ENCODE peak calls at places on chromosomes 2 and 18, in ten cellular contexts. W is amniotic stem cell; D is glomerular endothelial cell; E is AG09319; M is brain microvascular endothelial cell; C is Right ventricle myocardium superior; G is KG1; T is activated naive CD8-positive, alpha-beta T cell treated with anti-CD3 and anti-CD28 coated beads, Interleukin-2, amount 50 U/mL, for 24 hours; L is cerebellum; B is GM06990. Y is an unnamed sample.
A peak's percentile ranks its signal among the peaks of the same experiment; 100 is the strongest.

GRCh38 chr18:62033756-62034155 is 140.9 kb upstream of the RNF152 start:
- DNase-seq in T (no peak), G (no peak), D (no peak), B (no peak), L (no peak), W (no peak), M (no peak), C (no peak), E (no peak), Y (no peak)

GRCh38 chr18:37553633-37554398 is 11.8 kb downstream of the CELF4 start:
- DNase-seq in B (no peak), D (no peak), G (no peak), L (no peak), E (no peak), C (no peak), W (no peak), T (no peak), M (no peak), Y (no peak)

GRCh38 chr2:226618875-226619605 is 180.6 kb downstream of the IRS1 start:
- DNase-seq in L (no peak), C (no peak), T (no peak), M (no peak), D (no peak), G (no peak), W (no peak), E (peak; percentile 60), B (no peak), Y (no peak)

GRCh38 chr2:196274387-196274809 is 103.0 kb upstream of the STK17B start:
- DNase-seq in E (no peak), G (no peak), L (peak; percentile 35), M (peak; percentile 63), W (peak; percentile 32), C (no peak), T (no peak), B (peak; percentile 41), D (no peak), Y (no peak)

GRCh38 chr2:75276093-75277055 is 77.1 kb upstream of the TACR1 start:
- DNase-seq in E (no peak), D (no peak), T (no peak), G (no peak), M (peak; percentile 34), B (no peak), W (peak; percentile 0), L (no peak), C (no peak), Y (no peak)

GRCh38 chr2:42238644-42239288 is 69.6 kb downstream of the EML4 start:
- DNase-seq in L (no peak), M (no peak), T (peak; percentile 40), C (no peak), G (no peak), E (no peak), B (peak; percentile 8), W (no peak), D (no peak), Y (no peak)

GRCh38 chr18:50190236-50190635 is 4.7 kb downstream of the MYO5B start:
- DNase-seq in T (no peak), W (no peak), B (no peak), L (no peak), D (no peak), M (peak; percentile 2), G (no peak), C (no peak), E (no peak), Y (no peak)

GRCh38 chr2:14297340-14297739 is 335.2 kb upstream of the LRATD1 start:
- DNase-seq in W (no peak), T (no peak), D (no peak), C (no peak), G (no peak), L (no peak), B (no peak), M (no peak), E (no peak), Y (no peak)

GRCh38 chr2:43323810-43324588 is 97.6 kb upstream of the ZFP36L2 start:
- DNase-seq in L (no peak), C (peak; percentile 83), D (no peak), W (no peak), M (no peak), B (no peak), T (no peak), G (no peak), E (no peak), Y (no peak)

GRCh38 chr2:101560780-101561315 is 85.9 kb upstream of the RFX8 start:
- DNase-seq in L (no peak), B (no peak), D (no peak), W (no peak), G (peak; percentile 53), M (no peak), T (no peak), C (no peak), E (no peak), Y (no peak)

GRCh38 chr2:457792-458430 is 170.0 kb upstream of the ALKAL2 start:
- DNase-seq in G (no peak), C (no peak), W (no peak), D (no peak), L (peak; percentile 56), T (no peak), M (no peak), E (no peak), B (no peak), Y (no peak)

GRCh38 chr2:40281021-40281940 is 170.6 kb downstream of the SLC8A1 start:
- DNase-seq in G (no peak), B (peak; percentile 34), T (no peak), W (peak; percentile 47), D (no peak), L (no peak), E (peak; percentile 41), C (no peak), M (peak; percentile 76), Y (no peak)

GRCh38 chr2:217105733-217106649 is 246.1 kb upstream of the TNP1 start:
- DNase-seq in W (peak; percentile 85), T (no peak), C (no peak), B (no peak), L (no peak), E (peak; percentile 90), G (no peak), D (peak; percentile 56), M (peak; percentile 88), Y (no peak)

GRCh38 chr2:70089220-70089945 is 2.1 kb downstream of the PCBP1 start:
- DNase-seq in E (no peak), B (peak; percentile 47), G (no peak), C (no peak), T (peak; percentile 57), W (no peak), D (no peak), M (no peak), L (no peak), Y (no peak)

GRCh38 chr2:217270089-217270800 is 410.4 kb upstream of the TNP1 start:
- DNase-seq in C (no peak), G (no peak), W (no peak), B (no peak), M (no peak), D (no peak), T (no peak), L (no peak), E (no peak), Y (no peak)

GRCh38 chr2:189952536-189953109 is 109.9 kb downstream of the MSTN start:
- DNase-seq in G (no peak), C (no peak), B (peak; percentile 70), D (no peak), E (no peak), W (no peak), T (no peak), L (no peak), M (no peak), Y (no peak)

GRCh38 chr2:192288290-192288689 is 93.6 kb upstream of the TMEFF2 start:
- DNase-seq in D (no peak), C (no peak), E (no peak), T (no peak), G (no peak), B (no peak), W (no peak), M (no peak), L (no peak), Y (no peak)

GRCh38 chr2:97870396-97870843 is 125.3 kb downstream of the TMEM131 start:
- DNase-seq in D (no peak), M (peak; percentile 86), W (peak; percentile 67), E (peak; percentile 83), C (no peak), B (peak; percentile 55), T (peak; percentile 39), G (peak; percentile 43), L (no peak), Y (no peak)

GRCh38 chr2:24315669-24316068 is 44.7 kb downstream of the ITSN2 start:
- DNase-seq in T (no peak), L (no peak), M (no peak), C (no peak), B (peak; percentile 68), W (no peak), E (no peak), G (no peak), D (no peak), Y (no peak)

GRCh38 chr18:7272268-7273049 is 41.6 kb downstream of the LRRC30 start:
- DNase-seq in L (no peak), G (peak; percentile 38), W (peak; percentile 59), B (no peak), M (peak; percentile 67), E (peak; percentile 49), C (peak; percentile 77), D (peak; percentile 83), T (no peak), Y (peak; percentile 18)

GRCh38 chr18:35729971-35730668 is 148.6 kb downstream of the GALNT1 start:
- DNase-seq in E (no peak), W (no peak), L (no peak), G (no peak), B (no peak), M (no peak), D (no peak), T (no peak), C (no peak), Y (no peak)

GRCh38 chr18:67845035-67845434 is 328.5 kb upstream of the DSEL start:
- DNase-seq in D (no peak), G (no peak), T (no peak), E (no peak), L (no peak), C (no peak), B (no peak), W (no peak), M (peak; percentile 11), Y (no peak)

GRCh38 chr2:30324245-30324644 is 92.9 kb downstream of the LBH start:
- DNase-seq in E (no peak), W (no peak), B (no peak), T (no peak), D (no peak), C (no peak), M (no peak), G (no peak), L (no peak), Y (no peak)

GRCh38 chr2:15588329-15588919 is 3.2 kb upstream of the DDX1 start:
- DNase-seq in M (peak; percentile 68), T (peak; percentile 49), B (no peak), D (no peak), E (no peak), C (no peak), G (peak; percentile 32), W (peak; percentile 18), L (peak; percentile 69), Y (no peak)

GRCh38 chr2:105537466-105537865 is 138.6 kb upstream of the FHL2 start:
- DNase-seq in T (no peak), B (no peak), W (no peak), L (no peak), G (no peak), E (no peak), C (no peak), M (no peak), D (no peak), Y (no peak)